ENCODE peak calls at places on chromosomes 5 and 9, in four cellular contexts. B is activated naive CD4-positive, alpha-beta T cell treated with anti-CD3 and anti-CD28 coated beads, Interleukin-2, amount 50 U/mL, for 16 hours; I is iris pigment epithelial cell; T is esophagus squamous epithelium. S is an unnamed sample.

GRCh38 chr9:121288874-121289553 is 21.1 kb downstream of the GSN start:
- DNase-seq in I (peak; percentile 83), T (no peak), B (no peak), S (no peak)

GRCh38 chr5:2737273-2738155 is 14.0 kb downstream of the IRX2 start:
- DNase-seq in T (no peak), B (no peak), I (no peak), S (no peak)

GRCh38 chr5:142325677-142326479 is 1.1 kb upstream of the SPRY4 start:
- DNase-seq in I (peak; percentile 90), B (no peak), T (no peak), S (no peak)

GRCh38 chr9:124209279-124209678 is 48.5 kb upstream of the NEK6 start:
- DNase-seq in T (no peak), B (no peak), I (no peak), S (no peak)

GRCh38 chr9:124248992-124249391 is 8.8 kb upstream of the NEK6 start:
- DNase-seq in T (no peak), I (no peak), B (no peak), S (no peak)

GRCh38 chr5:78221964-78222451 is 72.5 kb downstream of the AP3B1 start:
- DNase-seq in T (no peak), B (no peak), I (peak; percentile 11), S (peak; percentile 65)

GRCh38 chr9:133632806-133633680 is 3.1 kb upstream of the DBH start:
- DNase-seq in T (no peak), B (no peak), I (no peak), S (no peak)

GRCh38 chr9:127360205-127360604 is 36.8 kb upstream of the SLC2A8 start:
- DNase-seq in B (no peak), I (peak; percentile 25), T (no peak), S (no peak)

GRCh38 chr5:1161832-1162229 is 39.6 kb upstream of the SLC6A19 start:
- DNase-seq in B (no peak), I (no peak), T (no peak), S (no peak)

GRCh38 chr5:439636-440035 is 3.3 kb upstream of the EXOC3 start:
- DNase-seq in T (no peak), B (no peak), I (no peak), S (no peak)

GRCh38 chr5:167128581-167128980 is 1162.9 kb upstream of the WWC1 start:
- DNase-seq in T (no peak), I (no peak), B (no peak), S (no peak)

GRCh38 chr5:135053989-135054388 is 20.0 kb upstream of the PITX1 start:
- DNase-seq in T (no peak), I (no peak), B (no peak), S (no peak)

GRCh38 chr9:88535226-88535931 is 401 bp downstream of the NXNL2 start:
- DNase-seq in I (peak; percentile 15), B (peak; percentile 22), T (no peak), S (no peak)

GRCh38 chr5:67301285-67301904 is 104.8 kb upstream of the CD180 start:
- DNase-seq in I (peak; percentile 95), T (peak; percentile 3), B (no peak), S (no peak)

GRCh38 chr5:123874600-123875201 is 362.7 kb downstream of the CSNK1G3 start:
- DNase-seq in I (peak; percentile 66), T (no peak), B (no peak), S (no peak)

GRCh38 chr5:78720997-78721396 is 72.4 kb upstream of the LHFPL2 start:
- DNase-seq in T (no peak), B (no peak), I (no peak), S (no peak)

GRCh38 chr9:14812806-14813205 is 90.3 kb upstream of the CER1 start:
- DNase-seq in B (no peak), I (peak; percentile 10), T (no peak), S (no peak)

GRCh38 chr9:13717356-13718057 is 438.0 kb upstream of the MPDZ start:
- DNase-seq in I (peak; percentile 55), T (no peak), B (no peak), S (no peak)

GRCh38 chr9:93263334-93264229 is 79.6 kb downstream of the WNK2 start:
- DNase-seq in T (no peak), I (no peak), B (no peak), S (no peak)

GRCh38 chr9:97904725-97905124 is 17.6 kb downstream of the TRMO start:
- DNase-seq in T (no peak), I (no peak), B (peak; percentile 31), S (no peak)

GRCh38 chr9:127858041-127858512 is 3.6 kb upstream of the ENG start:
- DNase-seq in B (no peak), I (no peak), T (no peak), S (no peak)

GRCh38 chr5:168681556-168682183 is 102.5 kb upstream of the PANK3 start:
- DNase-seq in B (no peak), I (peak; percentile 40), T (no peak), S (no peak)

GRCh38 chr5:110219769-110220168 is 506.7 kb downstream of the TMEM232 start:
- DNase-seq in T (no peak), B (no peak), I (no peak), S (no peak)

GRCh38 chr5:132272341-132273210 is 15.1 kb downstream of the PDLIM4 start:
- DNase-seq in T (no peak), I (no peak), B (peak; percentile 70), S (peak; percentile 75)

GRCh38 chr9:97525451-97525850 is 24.0 kb downstream of the TMOD1 start:
- DNase-seq in T (no peak), B (no peak), I (peak; percentile 41), S (peak; percentile 23)

GRCh38 chr9:115035872-115036612 is 81.9 kb downstream of the TNC start:
- DNase-seq in I (peak; percentile 74), T (no peak), B (no peak), S (no peak)

GRCh38 chr5:125160787-125161502 is 414.5 kb upstream of the ZNF608 start:
- DNase-seq in I (peak; percentile 35), B (no peak), T (no peak), S (no peak)

GRCh38 chr5:1555011-1555807 is 31.4 kb upstream of the LPCAT1 start:
- DNase-seq in T (no peak), B (no peak), I (peak; percentile 51), S (peak; percentile 97)

GRCh38 chr9:113566712-113567071 is 103.2 kb downstream of the RGS3 start:
- DNase-seq in I (no peak), T (no peak), B (no peak), S (no peak)

GRCh38 chr9:95529910-95530309 is 13.1 kb upstream of the PTCH1 start:
- DNase-seq in B (no peak), I (no peak), T (no peak), S (no peak)